ENCODE peak calls at places on chromosomes 16 and 17, in eight cellular contexts. U is A549, S is transverse colon, K is GM12865, J is GM23338, D is lung, T is neural progenitor cell, N is tibial artery. I is an unnamed sample.

GRCh38 chr16:69396187-69397061 is 10.6 kb upstream of the TERF2 start:
- DNase-seq in U (peak; percentile 97), S (peak; percentile 83), K (peak; percentile 86), J (peak; percentile 93), D (peak; percentile 81), T (peak; percentile 92), N (peak; percentile 80), I (peak; percentile 74)

GRCh38 chr16:57690782-57691471 is 3.7 kb upstream of the DRC7 start:
- DNase-seq in U (no peak), S (no peak), K (no peak), J (no peak), D (no peak), T (no peak), N (peak; percentile 15), I (no peak)

GRCh38 chr16:85168732-85169256 is 56.5 kb upstream of the CIBAR2 start:
- DNase-seq in U (no peak), S (peak; percentile 47), K (no peak), J (peak; percentile 76), D (no peak), T (peak; percentile 86), N (peak; percentile 83), I (no peak)

GRCh38 chr17:35536664-35537160 is 766 bp downstream of the SLFN12L start:
- DNase-seq in U (no peak), S (no peak), K (peak; percentile 54), J (no peak), D (no peak), T (no peak), N (no peak), I (no peak)

GRCh38 chr17:42422412-42422957 is 571 bp downstream of the CAVIN1 start:
- DNase-seq in U (peak; percentile 59), S (no peak), K (peak; percentile 45), J (peak; percentile 70), D (no peak), T (peak; percentile 57), N (peak; percentile 74), I (no peak)

GRCh38 chr17:40485851-40486512 is 15.4 kb downstream of the TNS4 start:
- DNase-seq in U (peak; percentile 99), S (no peak), K (no peak), J (no peak), D (no peak), T (no peak), N (peak; percentile 78), I (peak; percentile 99)

GRCh38 chr16:11094838-11095565 is 150.6 kb downstream of the CLEC16A start:
- DNase-seq in U (no peak), S (no peak), K (peak; percentile 47), J (no peak), D (no peak), T (no peak), N (no peak), I (no peak)

GRCh38 chr17:4858068-4858879 is 25.1 kb downstream of the MINK1 start:
- DNase-seq in U (no peak), S (no peak), K (no peak), J (peak; percentile 70), D (no peak), T (peak; percentile 87), N (no peak), I (no peak)

GRCh38 chr17:39926588-39927100 is 757 bp downstream of the ORMDL3 start:
- DNase-seq in U (no peak), S (peak; percentile 60), K (peak; percentile 80), J (peak; percentile 78), D (peak; percentile 65), T (peak; percentile 71), N (peak; percentile 71), I (no peak)

GRCh38 chr16:12087901-12088364 is 111.4 kb downstream of the SNX29 start:
- DNase-seq in U (no peak), S (peak; percentile 26), K (no peak), J (no peak), D (no peak), T (no peak), N (no peak), I (no peak)

GRCh38 chr16:67833035-67833417 is 9.1 kb upstream of the THAP11 start:
- DNase-seq in U (no peak), S (no peak), K (no peak), J (no peak), D (no peak), T (no peak), N (no peak), I (no peak)

GRCh38 chr17:60887607-60888028 is 210.0 kb downstream of the BCAS3 start:
- DNase-seq in U (no peak), S (no peak), K (no peak), J (no peak), D (no peak), T (no peak), N (no peak), I (no peak)

GRCh38 chr17:81393684-81394376 is 1.4 kb upstream of the BAHCC1 start:
- DNase-seq in U (peak; percentile 100), S (peak; percentile 100), K (peak; percentile 91), J (peak; percentile 100), D (peak; percentile 100), T (peak; percentile 100), N (peak; percentile 100), I (peak; percentile 92)

GRCh38 chr17:70780031-70780430 is 610.7 kb downstream of the KCNJ2 start:
- DNase-seq in U (no peak), S (no peak), K (no peak), J (no peak), D (no peak), T (no peak), N (no peak), I (no peak)

DNA sequence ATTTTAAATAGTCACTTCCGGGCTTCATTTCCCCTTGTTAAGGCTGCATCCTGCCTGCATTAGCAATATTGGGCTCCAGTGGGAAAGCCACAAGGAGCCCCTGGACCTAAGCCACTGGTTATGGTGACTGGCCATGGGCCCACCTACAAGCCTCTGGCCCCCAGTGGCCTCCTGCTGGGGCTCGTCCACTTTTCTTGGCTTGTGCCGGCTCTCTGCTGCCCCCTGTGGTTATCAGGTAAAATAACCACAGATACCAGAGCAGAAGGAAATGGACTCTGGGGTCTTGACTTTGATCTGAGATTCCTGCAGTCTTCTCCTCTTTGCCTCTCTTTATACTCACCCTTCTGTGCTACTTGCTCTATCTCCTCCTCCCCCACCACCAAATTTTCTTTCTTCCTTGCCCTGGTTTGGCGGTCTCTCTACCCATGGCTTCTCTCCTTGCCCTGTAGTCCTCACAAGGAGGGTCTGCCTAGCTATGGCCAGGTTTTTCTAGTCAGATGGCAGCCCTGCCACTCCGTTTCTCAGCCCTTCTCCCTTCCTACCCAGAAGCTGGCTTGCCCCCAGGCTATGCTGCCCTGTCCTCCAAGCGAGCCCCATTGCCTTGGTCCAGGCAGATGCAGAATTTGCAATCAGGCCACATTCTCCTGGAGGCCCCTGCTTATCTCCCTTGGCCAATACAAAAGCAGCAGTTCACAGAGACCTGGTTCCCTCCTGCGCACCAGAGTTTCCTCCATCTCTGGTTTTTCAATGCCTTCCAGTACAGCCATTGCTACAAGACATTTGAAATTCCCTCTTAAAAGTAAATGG is 82.9 kb upstream of the RCVRN start:
- DNase-seq in U (peak; percentile 57), S (peak; percentile 21), K (peak; percentile 61), J (peak; percentile 68), D (no peak), T (peak; percentile 59), N (no peak), I (no peak)
- H3K4me3 ChIP-seq in U (no peak overlapping the region), S (no peak overlapping the region), K (no peak overlapping the region), J (no peak overlapping the region), D (no peak overlapping the region), T (no peak overlapping the region), N (no peak overlapping the region), I (no peak overlapping the region)

DNA sequence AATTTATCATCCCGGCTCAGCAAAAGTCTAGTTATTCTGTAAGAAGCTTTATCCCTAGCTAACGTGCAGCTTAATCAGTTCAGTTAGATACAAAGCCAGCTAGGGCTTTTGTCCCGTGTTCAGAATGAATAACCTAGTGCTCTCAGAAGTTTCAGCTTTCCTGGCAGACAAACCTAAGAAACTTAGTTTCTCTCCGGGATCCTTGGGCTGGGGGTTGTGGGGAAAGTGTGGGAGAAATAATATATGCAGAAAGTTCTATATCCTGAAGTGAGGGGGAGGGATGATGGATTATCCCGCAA is 475.7 kb upstream of the CCL2 start:
- DNase-seq in U (no peak), S (no peak), K (no peak), J (no peak), D (no peak), T (no peak), N (no peak), I (no peak)
- TF ChIP-seq CTCF in U (no peak), S (no peak), K (no peak), J (no peak), D (no peak), T (no peak), N (no peak), I (no peak)

GRCh38 chr17:68600123-68600880 is 865 bp downstream of the FAM20A start:
- DNase-seq in U (peak; percentile 28), S (peak; percentile 10), K (peak; percentile 12), J (peak; percentile 84), D (peak; percentile 56), T (peak; percentile 75), N (no peak), I (no peak)
- H3K4me3 ChIP-seq in U (peak overlapping the region; percentile 64), S (peak overlapping the region; percentile 42), K (peak overlapping the region; percentile 18), J (peak overlapping the region; percentile 81), D (peak overlapping the region; percentile 56), T (peak overlapping the region; percentile 62), N (peak overlapping the region; percentile 54), I (peak overlapping the region; percentile 58)

GRCh38 chr17:67993153-67993997 is 2.9 kb downstream of the C17orf58 start:
- DNase-seq in U (peak; percentile 90), S (peak; percentile 85), K (peak; percentile 93), J (peak; percentile 88), D (peak; percentile 72), T (peak; percentile 97), N (peak; percentile 91), I (peak; percentile 18)
- TF ChIP-seq CTCF in U (no peak), S (no peak), K (no peak), J (no peak), D (no peak), T (peak; percentile 5), N (peak; percentile 11), I (peak; percentile 19)

DNA sequence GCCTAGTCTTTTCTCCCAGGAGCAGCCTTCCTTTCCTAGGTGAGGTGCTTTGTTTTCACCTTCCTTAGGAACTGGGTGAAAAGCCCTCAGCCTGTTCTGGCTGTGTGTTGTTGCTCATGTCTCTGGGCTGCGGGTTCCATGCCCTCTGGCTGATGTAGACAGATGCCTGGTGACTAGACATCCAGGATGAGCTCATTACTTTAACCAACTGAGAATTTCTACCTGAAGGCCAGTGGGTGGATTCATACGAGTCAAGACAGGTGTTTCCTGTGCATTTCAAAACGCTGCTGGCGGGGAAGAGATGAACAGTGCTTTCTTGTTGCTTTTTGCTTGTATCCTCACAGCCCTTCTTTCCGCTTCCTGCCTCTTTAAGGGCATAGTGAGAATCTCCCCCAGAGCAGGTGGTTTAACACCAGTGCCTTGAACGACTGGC is 22.3 kb downstream of the SAP30BP start:
- DNase-seq in U (no peak), S (no peak), K (peak; percentile 87), J (no peak), D (no peak), T (no peak), N (no peak), I (no peak)
- H3K4me3 ChIP-seq in U (no peak overlapping the region), S (no peak overlapping the region), K (no peak overlapping the region), J (no peak overlapping the region), D (no peak overlapping the region), T (no peak overlapping the region), N (no peak overlapping the region), I (no peak overlapping the region)

DNA sequence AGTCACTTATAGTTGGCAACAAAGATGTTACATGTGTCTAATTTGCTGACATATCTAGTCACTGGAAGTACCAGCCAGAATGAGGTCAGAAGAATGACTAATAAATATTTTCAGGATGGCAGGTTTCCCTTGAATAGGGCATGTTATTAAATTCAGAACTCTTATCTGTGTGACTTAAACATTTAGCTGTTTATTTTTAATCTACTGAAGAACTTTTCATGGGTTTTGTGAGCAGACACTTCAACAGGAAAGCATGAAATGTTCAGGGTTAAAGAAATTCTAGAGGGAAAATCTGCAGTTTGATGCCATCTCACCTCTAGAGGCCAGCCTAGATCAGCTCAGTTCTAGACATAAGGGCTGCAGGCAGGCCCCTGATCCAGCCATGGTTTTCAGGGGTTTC is 13.2 kb downstream of the JPT2 start:
- DNase-seq in U (peak; percentile 52), S (no peak), K (no peak), J (no peak), D (no peak), T (no peak), N (no peak), I (no peak)
- TF ChIP-seq CTCF in U (peak; percentile 38), S (no peak), K (no peak), J (no peak), D (no peak), T (no peak), N (no peak), I (peak; percentile 40)

I was measured in BJ.